ENCODE peak calls at places on chromosomes 6 and 20, in five cellular contexts. T is kidney, K is NCI-H1092 treated with DMSO at 0.1 percent for 48 hours, W is hippocampal formation, O is NCI-H187 treated with DMSO at 0.1 percent for 48 hours. D is an unnamed sample.

GRCh38 chr6:143015300-143015706 is 45.4 kb upstream of the AIG1 start:
- DNase-seq in T (no peak), K (no peak), W (no peak), O (no peak), D (no peak)

GRCh38 chr20:46433051-46433450 is 26.6 kb upstream of the ELMO2 start:
- DNase-seq in T (no peak), K (no peak), W (no peak), O (no peak), D (no peak)

GRCh38 chr6:134175532-134176282 is 123.3 kb upstream of the SLC2A12 start:
- DNase-seq in T (peak), K (peak), W (peak), O (no peak), D (no peak)

GRCh38 chr6:129890164-129890563 is 29.0 kb upstream of the TMEM244 start:
- DNase-seq in T (no peak), K (no peak), W (no peak), O (no peak), D (no peak)

GRCh38 chr20:59051666-59052065 is 9.1 kb upstream of the PRELID3B start:
- DNase-seq in T (no peak), K (no peak), W (no peak), O (no peak), D (no peak)

GRCh38 chr6:36830577-36830976 is 8.7 kb downstream of the CPNE5 start:
- DNase-seq in T (no peak), K (no peak), W (no peak), O (no peak), D (no peak)

GRCh38 chr6:4774715-4775590 is 1.3 kb upstream of the CDYL start:
- DNase-seq in T (no peak), K (no peak), W (no peak), O (no peak), D (no peak)

GRCh38 chr20:1897486-1897885 is 2.3 kb downstream of the SIRPA start:
- DNase-seq in T (no peak), K (no peak), W (peak), O (no peak), D (peak)

GRCh38 chr6:57078808-57079207 is 11.2 kb upstream of the ZNF451 start:
- DNase-seq in T (no peak), K (no peak), W (no peak), O (no peak), D (no peak)

GRCh38 chr20:46621492-46621891 is 29.8 kb downstream of the SLC13A3 start:
- DNase-seq in T (no peak), K (no peak), W (no peak), O (no peak), D (no peak)

GRCh38 chr6:31479933-31480535 is 17.9 kb upstream of the MICB start:
- DNase-seq in T (no peak), K (no peak), W (no peak), O (no peak), D (no peak)

GRCh38 chr20:561437-562231 is 18.0 kb upstream of the CSNK2A1 start:
- DNase-seq in T (no peak), K (peak), W (peak), O (no peak), D (peak)

GRCh38 chr20:53657732-53658131 is 64.1 kb upstream of the ZNF217 start:
- DNase-seq in T (no peak), K (no peak), W (no peak), O (no peak), D (no peak)

GRCh38 chr6:25056130-25056529 is 120.4 kb upstream of the RIPOR2 start:
- DNase-seq in T (no peak), K (no peak), W (no peak), O (no peak), D (no peak)